ENCODE peak calls at places on chromosomes 7 and 10, in six cellular contexts. L, M, S, N, G and Q are unnamed samples.

GRCh38 chr7:96224682-96225081 is 97.2 kb downstream of the SLC25A13 start:
- DNase-seq in M (no peak), G (no peak), S (no peak), L (peak; percentile 39), N (no peak), Q (no peak)

GRCh38 chr7:117597755-117598154 is 117.9 kb downstream of the CFTR start:
- DNase-seq in M (peak; percentile 8), N (no peak), L (no peak), S (no peak), G (no peak), Q (no peak)

GRCh38 chr10:73495226-73495883 is 469 bp downstream of the PPP3CB start:
- DNase-seq in M (peak; percentile 65), G (peak; percentile 94), L (no peak), N (peak; percentile 90), S (peak; percentile 21), Q (peak; percentile 87)

GRCh38 chr10:116147162-116147906 is 125.7 kb downstream of the GFRA1 start:
- DNase-seq in N (no peak), S (no peak), G (no peak), L (no peak), M (no peak), Q (no peak)

GRCh38 chr10:29377333-29377961 is 88.6 kb downstream of the LYZL1 start:
- DNase-seq in N (peak; percentile 33), L (no peak), M (no peak), G (peak; percentile 54), S (no peak), Q (peak; percentile 42)

GRCh38 chr7:1068656-1069055 is 19.3 kb upstream of the GPER1 start:
- DNase-seq in S (no peak), N (no peak), G (peak; percentile 88), L (no peak), M (no peak), Q (no peak)

GRCh38 chr10:1737222-1738061 is at the start of gene ADARB2:
- DNase-seq in N (peak; percentile 45), S (peak; percentile 70), G (no peak), L (peak; percentile 94), M (peak; percentile 87), Q (no peak)

GRCh38 chr7:148402159-148402558 is 188.4 kb upstream of the C7orf33 start:
- DNase-seq in G (no peak), S (no peak), N (no peak), M (no peak), L (no peak), Q (no peak)

GRCh38 chr10:78502208-78502943 is 468.7 kb downstream of the RPS24 start:
- DNase-seq in N (peak; percentile 75), S (no peak), M (no peak), G (no peak), L (no peak), Q (peak; percentile 67)

GRCh38 chr10:58440484-58440883 is 55.3 kb downstream of the TFAM start:
- DNase-seq in N (no peak), S (no peak), G (no peak), L (no peak), M (no peak), Q (no peak)
- H4K91ac ChIP-seq in N (no peak overlapping the region), S (no peak overlapping the region), G (no peak overlapping the region), L (no peak overlapping the region), M (no peak overlapping the region), Q (no peak overlapping the region)

DNA sequence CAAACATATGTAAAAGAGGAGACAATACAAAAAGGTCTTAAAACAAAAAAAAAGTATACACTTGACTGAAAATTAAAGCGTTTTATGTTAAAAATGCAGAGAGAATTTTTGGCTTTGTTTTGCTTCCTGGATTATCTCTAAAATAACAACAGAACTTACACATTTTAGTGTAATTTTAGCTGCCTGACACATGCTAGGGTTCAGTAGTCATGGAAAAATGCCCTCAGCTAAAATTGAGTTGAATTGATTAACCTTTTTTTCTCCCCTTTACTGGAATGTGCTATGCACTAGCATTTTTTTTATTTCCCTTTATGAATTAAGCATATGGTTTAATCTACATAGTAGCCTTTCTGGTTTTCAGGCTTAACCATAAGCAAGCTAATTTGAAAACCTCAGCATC is 89.9 kb downstream of the ZNF277 start:
- DNase-seq in G (no peak), L (no peak), S (no peak), M (no peak), N (no peak), Q (no peak)
- H4K91ac ChIP-seq in G (no peak overlapping the region), L (no peak overlapping the region), S (no peak overlapping the region), M (no peak overlapping the region), N (no peak overlapping the region), Q (no peak overlapping the region)

DNA sequence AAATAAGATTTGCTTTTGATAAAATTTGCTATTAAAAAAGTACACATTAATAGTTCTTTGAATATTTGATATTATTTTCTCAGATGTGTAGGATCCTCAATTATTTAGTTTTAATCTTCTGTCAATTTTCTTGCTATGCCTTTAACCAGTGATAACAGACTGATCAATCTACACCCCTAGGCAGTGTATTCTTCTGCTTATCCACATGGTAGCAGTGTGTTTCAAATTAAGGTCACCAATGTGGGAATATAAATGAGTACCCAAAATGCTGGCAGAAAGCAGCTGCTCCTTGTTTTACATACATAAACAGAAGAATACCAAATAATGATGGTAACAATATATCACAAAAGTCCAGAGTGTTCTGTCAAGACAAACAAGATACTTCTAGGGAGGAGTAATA is 87.0 kb downstream of the SKAP2 start:
- DNase-seq in G (peak; percentile 22), N (no peak), M (no peak), S (no peak), L (no peak), Q (no peak)
- H4K91ac ChIP-seq in G (no peak overlapping the region), N (no peak overlapping the region), M (no peak overlapping the region), S (no peak overlapping the region), L (no peak overlapping the region), Q (no peak overlapping the region)

DNA sequence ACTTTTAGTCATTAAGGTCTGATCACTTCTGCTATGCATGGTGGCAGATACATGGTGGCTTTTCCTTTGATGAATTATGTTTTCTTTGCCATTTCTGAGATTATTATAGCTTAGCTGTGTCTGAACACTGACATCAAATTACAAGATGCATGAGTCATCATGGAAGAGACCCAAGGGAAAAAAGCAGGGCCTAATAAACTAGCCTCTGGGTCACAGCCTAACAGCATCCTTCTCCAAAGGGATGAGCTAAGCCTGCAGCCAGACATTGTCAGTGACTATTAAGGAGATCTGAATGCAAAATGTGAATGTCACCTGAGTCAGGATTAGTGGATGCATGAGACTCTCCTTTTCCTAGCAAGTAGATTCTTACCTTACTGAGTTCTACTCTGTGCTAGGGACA is 19.1 kb upstream of the OGDHL start:
- DNase-seq in L (no peak), S (no peak), G (no peak), M (no peak), N (no peak), Q (peak; percentile 21)
- H4K91ac ChIP-seq in L (no peak overlapping the region), S (no peak overlapping the region), G (no peak overlapping the region), M (no peak overlapping the region), N (no peak overlapping the region), Q (no peak overlapping the region)